ENCODE peak calls at places on chromosomes 6 and 20, in five cellular contexts. C is activated B cell treated with CpG ODN at 0.5 μM for 24 hours, Z is NCI-H1436, U is gastrocnemius medialis, P is cardiac muscle cell. X is an unnamed sample.
A peak's percentile ranks its signal among the peaks of the same experiment; 100 is the strongest.

GRCh38 chr6:39808934-39809333 is 16.8 kb downstream of the DAAM2 start:
- DNase-seq in C (no peak), Z (peak; percentile 72), U (no peak), P (no peak), X (no peak)

GRCh38 chr6:36827261-36828079 is 11.8 kb downstream of the CPNE5 start:
- DNase-seq in C (no peak), Z (no peak), U (no peak), P (peak; percentile 96), X (peak; percentile 61)

GRCh38 chr6:136886110-136886509 is 36.0 kb upstream of the SLC35D3 start:
- DNase-seq in C (no peak), Z (no peak), U (no peak), P (no peak), X (no peak)

GRCh38 chr6:89942601-89943000 is 48.3 kb downstream of the GJA10 start:
- DNase-seq in C (no peak), Z (no peak), U (no peak), P (no peak), X (no peak)

GRCh38 chr6:148770408-148771211 is 23.8 kb downstream of the UST start:
- DNase-seq in C (no peak), Z (no peak), U (no peak), P (no peak), X (no peak)

GRCh38 chr6:97401533-97401932 is 118.5 kb upstream of the MMS22L start:
- DNase-seq in C (no peak), Z (no peak), U (no peak), P (peak; percentile 50), X (no peak)

GRCh38 chr6:100186552-100186951 is 192.5 kb upstream of the MCHR2 start:
- DNase-seq in C (no peak), Z (no peak), U (no peak), P (no peak), X (no peak)

GRCh38 chr6:87742106-87742505 is 40.1 kb upstream of the AKIRIN2 start:
- DNase-seq in C (peak; percentile 21), Z (no peak), U (no peak), P (no peak), X (no peak)

GRCh38 chr6:127103482-127103881 is 15.0 kb upstream of the RSPO3 start:
- DNase-seq in C (no peak), Z (no peak), U (no peak), P (no peak), X (no peak)

GRCh38 chr6:42276008-42276890 is 58.6 kb upstream of the MRPS10 start:
- DNase-seq in C (no peak), Z (no peak), U (no peak), P (peak; percentile 73), X (peak; percentile 58)

GRCh38 chr6:83429857-83430605 is 820 bp downstream of the ME1 start:
- DNase-seq in C (no peak), Z (no peak), U (no peak), P (peak; percentile 47), X (no peak)

GRCh38 chr20:13430346-13431002 is 208.3 kb downstream of the TASP1 start:
- DNase-seq in C (no peak), Z (no peak), U (no peak), P (no peak), X (no peak)

GRCh38 chr20:11266571-11266970 is 592.8 kb upstream of the JAG1 start:
- DNase-seq in C (no peak), Z (no peak), U (no peak), P (no peak), X (no peak)

GRCh38 chr6:45661667-45662066 is 283.9 kb upstream of the SUPT3H start:
- DNase-seq in C (no peak), Z (no peak), U (no peak), P (peak; percentile 27), X (no peak)

GRCh38 chr6:40754481-40755045 is 167.4 kb upstream of the LRFN2 start:
- DNase-seq in C (no peak), Z (no peak), U (no peak), P (no peak), X (peak; percentile 15)

GRCh38 chr20:25394996-25395395 is 4.4 kb upstream of the ABHD12 start:
- DNase-seq in C (no peak), Z (no peak), U (no peak), P (no peak), X (no peak)

GRCh38 chr6:165776699-165777098 is 113.7 kb upstream of the PDE10A start:
- DNase-seq in C (no peak), Z (no peak), U (no peak), P (no peak), X (no peak)

GRCh38 chr6:137218473-137218916 is 690 bp downstream of the IFNGR1 start:
- DNase-seq in C (no peak), Z (no peak), U (peak; percentile 58), P (peak; percentile 33), X (no peak)

GRCh38 chr6:146545608-146546007 is 2.0 kb downstream of the RAB32 start:
- DNase-seq in C (no peak), Z (no peak), U (no peak), P (peak; percentile 57), X (no peak)

GRCh38 chr6:31187780-31188194 is 17.3 kb upstream of the POU5F1 start:
- DNase-seq in C (no peak), Z (no peak), U (no peak), P (no peak), X (no peak)

GRCh38 chr20:45283529-45284065 is 23.0 kb upstream of the RBPJL start:
- DNase-seq in C (no peak), Z (no peak), U (no peak), P (no peak), X (no peak)

GRCh38 chr20:58308680-58309527 is 611 bp upstream of the RAB22A start:
- DNase-seq in C (peak; percentile 69), Z (peak; percentile 7), U (peak; percentile 40), P (peak; percentile 72), X (peak; percentile 71)

GRCh38 chr20:63745424-63745805 is 5.8 kb downstream of the SLC2A4RG start:
- DNase-seq in C (no peak), Z (no peak), U (no peak), P (no peak), X (no peak)

GRCh38 chr20:57659131-57659788 is 39.0 kb upstream of the ZBP1 start:
- DNase-seq in C (no peak), Z (no peak), U (no peak), P (no peak), X (peak; percentile 13)

GRCh38 chr6:142357879-142358278 is 56.1 kb downstream of the ADGRG6 start:
- DNase-seq in C (no peak), Z (no peak), U (no peak), P (no peak), X (no peak)

GRCh38 chr6:132354517-132355167 is 46.6 kb downstream of the MOXD1 start:
- DNase-seq in C (peak; percentile 80), Z (no peak), U (no peak), P (no peak), X (no peak)

GRCh38 chr6:16948376-16948775 is 153.5 kb upstream of the STMND1 start:
- DNase-seq in C (no peak), Z (no peak), U (no peak), P (peak; percentile 51), X (no peak)

GRCh38 chr20:64238851-64239387 is 16.6 kb upstream of the PCMTD2 start:
- DNase-seq in C (no peak), Z (no peak), U (no peak), P (no peak), X (no peak)

GRCh38 chr6:131831392-131831791 is 23.6 kb downstream of the ENPP1 start:
- DNase-seq in C (no peak), Z (no peak), U (no peak), P (peak; percentile 18), X (no peak)

GRCh38 chr6:139107051-139107450 is 27.8 kb upstream of the HECA start:
- DNase-seq in C (no peak), Z (no peak), U (no peak), P (no peak), X (no peak)

GRCh38 chr6:56767892-56768531 is 125.3 kb upstream of the DST start:
- DNase-seq in C (no peak), Z (no peak), U (no peak), P (no peak), X (no peak)

GRCh38 chr20:63312690-63313348 is 19.8 kb downstream of the COL20A1 start:
- DNase-seq in C (no peak), Z (no peak), U (no peak), P (peak; percentile 28), X (no peak)

GRCh38 chr20:9021699-9022098 is 47.2 kb upstream of the PLCB4 start:
- DNase-seq in C (no peak), Z (no peak), U (no peak), P (peak; percentile 83), X (no peak)